ENCODE peak calls at places on chromosomes 1 and 21, in eight cellular contexts. K is type B pancreatic cell; D is activated CD4-positive, alpha-beta T cell treated with anti-CD3 and anti-CD28 coated beads, Interleukin-2, amount 50 U/mL, for 24 hours; Q is spleen; T is B cell; A is PC-3; X is NCI-H1092; Z is progenitor cell of endocrine pancreas. O is an unnamed sample.

GRCh38 chr1:89908294-89908992 is 86.5 kb upstream of the ZNF326 start:
- DNase-seq in T (no peak), A (no peak), Z (no peak), Q (no peak), D (no peak), K (no peak), X (no peak), O (no peak)

GRCh38 chr1:153422450-153423068 is 6.2 kb downstream of the S100A7A start:
- DNase-seq in Q (peak; percentile 83), T (peak; percentile 40), Z (peak; percentile 75), A (peak; percentile 86), D (peak; percentile 51), K (no peak), X (no peak), O (peak; percentile 44)

GRCh38 chr1:6868371-6869001 is 83.2 kb downstream of the CAMTA1 start:
- DNase-seq in D (no peak), A (no peak), K (no peak), X (no peak), Z (no peak), Q (no peak), T (no peak), O (no peak)

GRCh38 chr1:56019472-56019871 is 559.9 kb downstream of the PLPP3 start:
- DNase-seq in T (no peak), X (no peak), A (peak; percentile 49), Z (no peak), D (no peak), Q (no peak), K (no peak), O (no peak)

GRCh38 chr1:160576430-160576829 is 2.9 kb downstream of the CD84 start:
- DNase-seq in Z (no peak), T (no peak), A (no peak), K (no peak), Q (no peak), D (peak; percentile 33), X (no peak), O (no peak)

GRCh38 chr1:213444224-213444623 is 393.2 kb downstream of the RPS6KC1 start:
- DNase-seq in A (no peak), K (no peak), Z (no peak), D (no peak), Q (no peak), X (no peak), T (no peak), O (no peak)

GRCh38 chr1:27007909-27008582 is 4.6 kb downstream of the TENT5B start:
- DNase-seq in T (no peak), A (peak; percentile 92), X (no peak), Z (no peak), K (no peak), D (no peak), Q (no peak), O (peak; percentile 35)

GRCh38 chr1:212605441-212605976 is 3.1 kb upstream of the ATF3 start:
- DNase-seq in D (no peak), Z (no peak), T (no peak), X (no peak), Q (no peak), A (no peak), K (no peak), O (peak; percentile 44)

GRCh38 chr1:19113362-19114092 is 96.5 kb downstream of the UBR4 start:
- DNase-seq in X (no peak), T (no peak), K (no peak), Q (no peak), D (peak; percentile 4), Z (peak; percentile 16), A (peak; percentile 61), O (peak; percentile 64)

GRCh38 chr21:31873696-31874599 is 1.1 kb downstream of the HUNK start:
- DNase-seq in D (peak; percentile 14), T (peak; percentile 80), K (peak; percentile 88), X (peak; percentile 32), Z (peak; percentile 86), A (peak; percentile 16), Q (peak; percentile 78), O (peak; percentile 79)

GRCh38 chr1:187517508-187517907 is 688.8 kb downstream of the PLA2G4A start:
- DNase-seq in K (no peak), D (no peak), T (no peak), A (no peak), X (peak; percentile 60), Q (no peak), Z (no peak), O (peak; percentile 97)

GRCh38 chr1:6614019-6614952 is 755 bp downstream of the PHF13 start:
- DNase-seq in Q (peak; percentile 94), K (no peak), X (no peak), Z (peak; percentile 50), D (no peak), T (peak; percentile 96), A (peak; percentile 32), O (peak; percentile 61)

GRCh38 chr1:242467556-242468145 is 56.8 kb downstream of the PLD5 start:
- DNase-seq in T (peak; percentile 40), Q (no peak), K (no peak), X (peak; percentile 63), A (peak; percentile 87), D (no peak), Z (peak; percentile 24), O (peak; percentile 64)

GRCh38 chr1:194338241-194338948 is 1152.0 kb upstream of the B3GALT2 start:
- DNase-seq in D (peak; percentile 14), Z (no peak), Q (no peak), X (no peak), K (no peak), T (no peak), A (peak; percentile 11), O (no peak)

GRCh38 chr1:9406111-9406510 is 113.4 kb downstream of the SPSB1 start:
- DNase-seq in A (no peak), D (no peak), Z (no peak), Q (no peak), K (no peak), T (no peak), X (no peak), O (peak; percentile 90)

GRCh38 chr21:37164742-37165141 is 91.7 kb downstream of the TTC3 start:
- DNase-seq in Z (no peak), T (no peak), Q (no peak), A (no peak), D (no peak), X (no peak), K (no peak), O (no peak)

GRCh38 chr1:30083800-30084464 is 639.5 kb downstream of the MATN1 start:
- DNase-seq in Z (no peak), Q (no peak), T (no peak), A (peak; percentile 58), D (no peak), K (no peak), X (no peak), O (no peak)

GRCh38 chr1:201191723-201192477 is 1.3 kb downstream of the IGFN1 start:
- DNase-seq in X (no peak), K (no peak), D (peak; percentile 20), T (no peak), Z (no peak), Q (peak; percentile 38), A (peak; percentile 99), O (peak; percentile 40)

GRCh38 chr1:205030916-205031315 is 12.1 kb upstream of the CNTN2 start:
- DNase-seq in Q (no peak), A (no peak), T (no peak), X (no peak), K (no peak), Z (no peak), D (no peak), O (no peak)

GRCh38 chr1:109714661-109715372 is 2.8 kb downstream of the GSTM5 start:
- DNase-seq in T (no peak), X (no peak), Z (no peak), A (no peak), Q (no peak), D (no peak), K (no peak), O (no peak)

GRCh38 chr1:10788592-10789006 is 7.8 kb downstream of the CASZ1 start:
- DNase-seq in Z (no peak), K (no peak), A (peak; percentile 21), Q (peak; percentile 81), D (no peak), X (peak; percentile 76), T (no peak), O (peak; percentile 19)

GRCh38 chr1:228163004-228163753 is 2.4 kb upstream of the IBA57 start:
- DNase-seq in D (no peak), Q (peak; percentile 87), X (no peak), A (no peak), T (no peak), Z (no peak), K (no peak), O (no peak)

GRCh38 chr1:14974361-14974760 is 179.2 kb upstream of the TMEM51 start:
- DNase-seq in K (no peak), A (no peak), Q (no peak), Z (no peak), D (no peak), T (no peak), X (no peak), O (no peak)

GRCh38 chr1:22340873-22341272 is 110.8 kb upstream of the ZBTB40 start:
- DNase-seq in D (no peak), T (no peak), K (no peak), Z (no peak), Q (no peak), X (no peak), A (no peak), O (no peak)

GRCh38 chr21:42515708-42516502 is 2.3 kb downstream of the SLC37A1 start:
- DNase-seq in Q (no peak), K (no peak), Z (no peak), D (no peak), T (no peak), A (peak; percentile 97), X (no peak), O (peak; percentile 93)

GRCh38 chr1:29789910-29790247 is 553.6 kb downstream of the PTPRU start:
- DNase-seq in X (no peak), K (no peak), A (no peak), D (no peak), Q (peak; percentile 40), Z (no peak), T (no peak), O (no peak)

GRCh38 chr1:156489166-156489934 is 11.2 kb downstream of the MEF2D start:
- DNase-seq in X (peak; percentile 30), Z (no peak), K (no peak), A (no peak), Q (no peak), D (no peak), T (no peak), O (peak; percentile 50)

GRCh38 chr1:236332092-236332758 is 50.5 kb upstream of the ERO1B start:
- DNase-seq in A (no peak), T (no peak), K (no peak), D (no peak), X (no peak), Q (no peak), Z (no peak), O (no peak)